ENCODE peak calls at places on chromosomes 12 and 14, in nine cellular contexts. X is DND-41; G is lower lobe of right lung; Z is IMR-90; T is cardiac muscle cell; Y is effector memory CD4-positive, alpha-beta T cell; P is heart left ventricle; A is cardiac fibroblast; O is esophagus squamous epithelium. R is an unnamed sample.

GRCh38 chr12:3381059-3382047 is 109.7 kb upstream of the PRMT8 start:
- DNase-seq in X (no peak), G (no peak), Z (no peak), T (peak), Y (no peak), P (no peak), A (no peak), O (no peak), R (no peak)

GRCh38 chr14:36818794-36819384 is 157.2 kb downstream of the PAX9 start:
- DNase-seq in X (no peak), G (no peak), Z (no peak), T (no peak), Y (no peak), P (no peak), A (no peak), O (no peak), R (no peak)

GRCh38 chr12:77366616-77367015 is 301.2 kb upstream of the E2F7 start:
- DNase-seq in X (no peak), G (no peak), Z (no peak), T (no peak), Y (no peak), P (no peak), A (no peak), O (no peak), R (no peak)

GRCh38 chr12:24838531-24838950 is 110.4 kb downstream of the BCAT1 start:
- DNase-seq in X (no peak), G (no peak), Z (peak), T (peak), Y (no peak), P (no peak), A (peak), O (no peak), R (no peak)

GRCh38 chr12:75814856-75815754 is 216.5 kb downstream of the PHLDA1 start:
- DNase-seq in X (no peak), G (no peak), Z (peak), T (peak), Y (no peak), P (no peak), A (peak), O (no peak), R (no peak)

GRCh38 chr12:46578190-46578982 is 205.8 kb upstream of the SLC38A2 start:
- DNase-seq in X (no peak), G (no peak), Z (no peak), T (no peak), Y (no peak), P (no peak), A (no peak), O (no peak), R (no peak)

GRCh38 chr12:104956870-104957301 is 1.2 kb downstream of the SLC41A2 start:
- DNase-seq in X (no peak), G (no peak), Z (peak), T (peak), Y (no peak), P (no peak), A (peak), O (no peak), R (no peak)

GRCh38 chr12:51419473-51420228 is 5.0 kb upstream of the SLC4A8 start:
- DNase-seq in X (peak), G (no peak), Z (no peak), T (no peak), Y (no peak), P (no peak), A (peak), O (no peak), R (peak)

GRCh38 chr12:2051700-2052625 is 824 bp upstream of the CACNA1C start:
- DNase-seq in X (no peak), G (no peak), Z (no peak), T (peak), Y (no peak), P (no peak), A (no peak), O (no peak), R (no peak)

GRCh38 chr12:47896633-47897032 is 8.2 kb downstream of the VDR start:
- DNase-seq in X (no peak), G (no peak), Z (no peak), T (no peak), Y (no peak), P (no peak), A (no peak), O (no peak), R (no peak)

GRCh38 chr14:54789166-54789565 is 113.5 kb downstream of the GCH1 start:
- DNase-seq in X (no peak), G (no peak), Z (no peak), T (no peak), Y (no peak), P (no peak), A (no peak), O (no peak), R (no peak)

GRCh38 chr14:29310757-29311156 is 544.2 kb downstream of the FOXG1 start:
- DNase-seq in X (no peak), G (no peak), Z (peak), T (peak), Y (no peak), P (no peak), A (peak), O (no peak), R (no peak)

GRCh38 chr12:128920468-128920867 is 67.2 kb downstream of the GLT1D1 start:
- DNase-seq in X (no peak), G (no peak), Z (no peak), T (peak), Y (no peak), P (no peak), A (peak), O (no peak), R (no peak)

GRCh38 chr14:94375552-94376107 is 12.8 kb downstream of the SERPINA1 start:
- DNase-seq in X (no peak), G (no peak), Z (no peak), T (no peak), Y (no peak), P (no peak), A (no peak), O (no peak), R (no peak)

GRCh38 chr12:75606146-75606545 is 94.7 kb upstream of the KRR1 start:
- DNase-seq in X (no peak), G (no peak), Z (no peak), T (no peak), Y (no peak), P (no peak), A (no peak), O (no peak), R (no peak)

GRCh38 chr14:34461334-34462131 is 507 bp downstream of the SPTSSA start:
- DNase-seq in X (peak), G (peak), Z (peak), T (peak), Y (no peak), P (no peak), A (peak), O (no peak), R (no peak)

GRCh38 chr12:108312073-108312884 is 26.8 kb downstream of the CMKLR1 start:
- DNase-seq in X (no peak), G (no peak), Z (no peak), T (no peak), Y (no peak), P (no peak), A (no peak), O (no peak), R (no peak)

GRCh38 chr14:70472253-70473159 is 20.5 kb downstream of the ADAM21 start:
- DNase-seq in X (no peak), G (no peak), Z (no peak), T (no peak), Y (no peak), P (no peak), A (no peak), O (no peak), R (no peak)

GRCh38 chr14:73223049-73223448 is 14.3 kb upstream of the PAPLN start:
- DNase-seq in X (no peak), G (no peak), Z (no peak), T (peak), Y (no peak), P (no peak), A (peak), O (no peak), R (no peak)

GRCh38 chr12:95766356-95767019 is 24.1 kb downstream of the NTN4 start:
- DNase-seq in X (no peak), G (no peak), Z (peak), T (no peak), Y (no peak), P (no peak), A (no peak), O (no peak), R (no peak)

GRCh38 chr12:82694276-82694675 is 7.6 kb downstream of the TMTC2 start:
- DNase-seq in X (no peak), G (no peak), Z (no peak), T (no peak), Y (no peak), P (no peak), A (no peak), O (no peak), R (no peak)

GRCh38 chr14:54116972-54117371 is 160.3 kb upstream of the BMP4 start:
- DNase-seq in X (no peak), G (no peak), Z (peak), T (peak), Y (no peak), P (no peak), A (no peak), O (no peak), R (no peak)

GRCh38 chr12:19998968-19999792 is 369.2 kb upstream of the PDE3A start:
- DNase-seq in X (no peak), G (no peak), Z (no peak), T (no peak), Y (no peak), P (no peak), A (no peak), O (no peak), R (no peak)

GRCh38 chr14:101078892-101079221 is 175.3 kb upstream of the RTL1 start:
- DNase-seq in X (peak), G (no peak), Z (no peak), T (no peak), Y (no peak), P (no peak), A (no peak), O (no peak), R (no peak)

GRCh38 chr12:62604856-62605255 is 138.2 kb downstream of the MON2 start:
- DNase-seq in X (no peak), G (no peak), Z (peak), T (peak), Y (no peak), P (no peak), A (peak), O (no peak), R (no peak)

GRCh38 chr12:4960030-4960429 is 50.3 kb downstream of the KCNA1 start:
- DNase-seq in X (no peak), G (no peak), Z (no peak), T (no peak), Y (no peak), P (no peak), A (no peak), O (no peak), R (no peak)

GRCh38 chr12:48765753-48766162 is 23.1 kb downstream of the ADCY6 start:
- DNase-seq in X (peak), G (no peak), Z (peak), T (peak), Y (no peak), P (no peak), A (peak), O (no peak), R (no peak)

GRCh38 chr14:105332352-105332874 is 17.9 kb downstream of the PACS2 start:
- DNase-seq in X (no peak), G (no peak), Z (no peak), T (no peak), Y (no peak), P (peak), A (no peak), O (no peak), R (no peak)

GRCh38 chr12:67358686-67359374 is 89.7 kb downstream of the CAND1 start:
- DNase-seq in X (peak), G (no peak), Z (peak), T (peak), Y (no peak), P (no peak), A (peak), O (no peak), R (peak)

GRCh38 chr12:44771485-44771884 is 104.6 kb downstream of the NELL2 start:
- DNase-seq in X (no peak), G (no peak), Z (no peak), T (no peak), Y (no peak), P (no peak), A (no peak), O (no peak), R (no peak)

GRCh38 chr14:61438497-61438859 is 117.1 kb downstream of the PRKCH start:
- DNase-seq in X (no peak), G (no peak), Z (no peak), T (no peak), Y (no peak), P (no peak), A (no peak), O (no peak), R (no peak)

GRCh38 chr14:58151701-58152568 is at the start of gene ARMH4:
- DNase-seq in X (peak), G (peak), Z (peak), T (peak), Y (peak), P (peak), A (peak), O (no peak), R (peak)

GRCh38 chr14:72611956-72612500 is 281.9 kb downstream of the DPF3 start:
- DNase-seq in X (no peak), G (no peak), Z (no peak), T (no peak), Y (no peak), P (no peak), A (no peak), O (no peak), R (no peak)

GRCh38 chr12:7113389-7113871 is 4.4 kb upstream of the C1RL start:
- DNase-seq in X (peak), G (no peak), Z (peak), T (peak), Y (peak), P (no peak), A (peak), O (no peak), R (peak)

GRCh38 chr14:99790978-99791376 is 2.2 kb upstream of the EML1 start:
- DNase-seq in X (no peak), G (peak), Z (no peak), T (no peak), Y (no peak), P (no peak), A (no peak), O (no peak), R (no peak)

GRCh38 chr12:49274396-49275069 is 9.7 kb downstream of the TUBA1C start:
- DNase-seq in X (no peak), G (no peak), Z (no peak), T (no peak), Y (no peak), P (no peak), A (no peak), O (no peak), R (no peak)

GRCh38 chr14:99537399-99537798 is 56.2 kb downstream of the CCNK start:
- DNase-seq in X (no peak), G (no peak), Z (peak), T (peak), Y (no peak), P (no peak), A (peak), O (no peak), R (no peak)

GRCh38 chr12:52519826-52520662 is at the start of gene KRT5:
- DNase-seq in X (no peak), G (no peak), Z (no peak), T (no peak), Y (no peak), P (no peak), A (no peak), O (no peak), R (no peak)

GRCh38 chr14:56905282-56905681 is 95.0 kb upstream of the OTX2 start:
- DNase-seq in X (no peak), G (no peak), Z (no peak), T (no peak), Y (no peak), P (no peak), A (no peak), O (no peak), R (no peak)
- H3K4me3 ChIP-seq in X (no peak), G (no peak), Z (no peak), T (no peak), Y (no peak), P (no peak), A (no peak), O (no peak), R (no peak)

GRCh38 chr12:110698171-110698902 is 9.4 kb upstream of the HVCN1 start:
- DNase-seq in X (peak), G (peak), Z (peak), T (peak), Y (peak), P (peak), A (peak), O (no peak), R (peak)

GRCh38 chr12:110689601-110690430 is 901 bp upstream of the HVCN1 start:
- DNase-seq in X (peak), G (peak), Z (no peak), T (peak), Y (peak), P (peak), A (no peak), O (no peak), R (peak)

GRCh38 chr12:110696283-110696682 is 7.4 kb upstream of the HVCN1 start:
- DNase-seq in X (no peak), G (no peak), Z (no peak), T (no peak), Y (no peak), P (no peak), A (no peak), O (no peak), R (no peak)

GRCh38 chr12:110693731-110694130 is 4.8 kb upstream of the HVCN1 start:
- DNase-seq in X (no peak), G (peak), Z (no peak), T (peak), Y (no peak), P (no peak), A (peak), O (no peak), R (no peak)

GRCh38 chr12:110694330-110694891 is 5.5 kb upstream of the HVCN1 start:
- DNase-seq in X (no peak), G (peak), Z (no peak), T (peak), Y (no peak), P (peak), A (no peak), O (no peak), R (no peak)
- H3K4me3 ChIP-seq in X (no peak), G (no peak), Z (no peak), T (no peak), Y (no peak), P (no peak), A (no peak), O (no peak), R (no peak)

DNA sequence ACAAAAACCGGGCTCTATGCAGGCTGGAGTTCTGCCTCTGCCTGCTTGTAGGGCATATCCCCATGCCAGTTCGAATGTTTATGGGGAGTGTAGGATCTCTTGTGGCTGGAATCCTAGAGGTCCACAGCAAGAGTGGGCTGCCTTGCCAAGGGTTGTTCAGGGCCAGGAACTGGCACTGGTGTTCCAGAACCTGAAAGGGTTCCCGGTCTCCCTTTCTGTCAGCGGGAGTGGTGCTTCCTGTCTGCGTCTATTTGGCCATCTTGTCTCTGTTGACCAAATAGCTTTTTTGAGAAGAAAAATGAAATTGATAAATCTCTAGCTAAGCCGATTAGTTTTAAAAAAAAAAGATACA is 17.8 kb downstream of the OLR1 start:
- DNase-seq in X (no peak), G (no peak), Z (no peak), T (no peak), Y (no peak), P (no peak), A (no peak), O (no peak), R (no peak)
- H3K4me3 ChIP-seq in X (no peak), G (peak), Z (no peak), T (no peak), Y (peak), P (peak), A (peak), O (peak), R (no peak)

GRCh38 chr14:88599761-88600439 is 37.1 kb downstream of the ZC3H14 start:
- DNase-seq in X (no peak), G (no peak), Z (no peak), T (no peak), Y (no peak), P (no peak), A (no peak), O (no peak), R (no peak)
- H3K4me3 ChIP-seq in X (no peak), G (no peak), Z (no peak), T (no peak), Y (no peak), P (no peak), A (no peak), O (no peak), R (no peak)

R was measured in Jurkat, Clone E6-1.